ENCODE peak calls at places on chromosomes 16 and 17, in seven cellular contexts. One of them, this sample, is unnamed.

GRCh38 chr17:57924677-57925076 is 30.5 kb downstream of the CUEDC1 start:
- DNase-seq in colonic mucosa: no peak
- DNase-seq in nephron progenitor cell: no peak
- DNase-seq in psoas muscle: peak
- DNase-seq in CD4-positive, alpha-beta T cell: no peak
- DNase-seq in AG04450: no peak
- DNase-seq in A549: no peak
- DNase-seq in this sample: no peak

GRCh38 chr16:55663770-55664677 is 8.2 kb downstream of the SLC6A2 start:
- DNase-seq in colonic mucosa: no peak
- DNase-seq in nephron progenitor cell: no peak
- DNase-seq in psoas muscle: no peak
- DNase-seq in CD4-positive, alpha-beta T cell: no peak
- DNase-seq in AG04450: no peak
- DNase-seq in A549: no peak
- DNase-seq in this sample: no peak

GRCh38 chr17:40121191-40121885 is 433 bp upstream of the MSL1 start:
- DNase-seq in colonic mucosa: peak
- DNase-seq in nephron progenitor cell: no peak
- DNase-seq in psoas muscle: peak
- DNase-seq in CD4-positive, alpha-beta T cell: no peak
- DNase-seq in AG04450: no peak
- DNase-seq in A549: peak
- DNase-seq in this sample: no peak

GRCh38 chr17:29241015-29241963 is 5.4 kb upstream of the CRYBA1 start:
- DNase-seq in colonic mucosa: no peak
- DNase-seq in nephron progenitor cell: peak
- DNase-seq in psoas muscle: peak
- DNase-seq in CD4-positive, alpha-beta T cell: no peak
- DNase-seq in AG04450: peak
- DNase-seq in A549: peak
- DNase-seq in this sample: no peak

GRCh38 chr17:27339836-27340550 is 46.1 kb downstream of the WSB1 start:
- DNase-seq in colonic mucosa: no peak
- DNase-seq in nephron progenitor cell: no peak
- DNase-seq in psoas muscle: no peak
- DNase-seq in CD4-positive, alpha-beta T cell: no peak
- DNase-seq in AG04450: no peak
- DNase-seq in A549: peak
- DNase-seq in this sample: no peak

GRCh38 chr17:42198897-42199296 is 4.6 kb upstream of the GHDC start:
- DNase-seq in colonic mucosa: no peak
- DNase-seq in nephron progenitor cell: no peak
- DNase-seq in psoas muscle: no peak
- DNase-seq in CD4-positive, alpha-beta T cell: no peak
- DNase-seq in AG04450: no peak
- DNase-seq in A549: no peak
- DNase-seq in this sample: no peak

GRCh38 chr16:87684106-87684677 is 81.6 kb downstream of the KLHDC4 start:
- DNase-seq in colonic mucosa: no peak
- DNase-seq in nephron progenitor cell: no peak
- DNase-seq in psoas muscle: no peak
- DNase-seq in CD4-positive, alpha-beta T cell: no peak
- DNase-seq in AG04450: no peak
- DNase-seq in A549: no peak
- DNase-seq in this sample: no peak

GRCh38 chr17:63549289-63549945 is 860 bp upstream of the DCAF7 start:
- DNase-seq in colonic mucosa: no peak
- DNase-seq in nephron progenitor cell: no peak
- DNase-seq in psoas muscle: no peak
- DNase-seq in CD4-positive, alpha-beta T cell: no peak
- DNase-seq in AG04450: no peak
- DNase-seq in A549: no peak
- DNase-seq in this sample: no peak

GRCh38 chr17:11251561-11252107 is 10.6 kb downstream of the SHISA6 start:
- DNase-seq in colonic mucosa: no peak
- DNase-seq in nephron progenitor cell: no peak
- DNase-seq in psoas muscle: no peak
- DNase-seq in CD4-positive, alpha-beta T cell: no peak
- DNase-seq in AG04450: no peak
- DNase-seq in A549: no peak
- DNase-seq in this sample: no peak

GRCh38 chr16:1650131-1650530 is 27.9 kb upstream of the JPT2 start:
- DNase-seq in colonic mucosa: no peak
- DNase-seq in nephron progenitor cell: no peak
- DNase-seq in psoas muscle: no peak
- DNase-seq in CD4-positive, alpha-beta T cell: no peak
- DNase-seq in AG04450: no peak
- DNase-seq in A549: no peak
- DNase-seq in this sample: no peak

DNA sequence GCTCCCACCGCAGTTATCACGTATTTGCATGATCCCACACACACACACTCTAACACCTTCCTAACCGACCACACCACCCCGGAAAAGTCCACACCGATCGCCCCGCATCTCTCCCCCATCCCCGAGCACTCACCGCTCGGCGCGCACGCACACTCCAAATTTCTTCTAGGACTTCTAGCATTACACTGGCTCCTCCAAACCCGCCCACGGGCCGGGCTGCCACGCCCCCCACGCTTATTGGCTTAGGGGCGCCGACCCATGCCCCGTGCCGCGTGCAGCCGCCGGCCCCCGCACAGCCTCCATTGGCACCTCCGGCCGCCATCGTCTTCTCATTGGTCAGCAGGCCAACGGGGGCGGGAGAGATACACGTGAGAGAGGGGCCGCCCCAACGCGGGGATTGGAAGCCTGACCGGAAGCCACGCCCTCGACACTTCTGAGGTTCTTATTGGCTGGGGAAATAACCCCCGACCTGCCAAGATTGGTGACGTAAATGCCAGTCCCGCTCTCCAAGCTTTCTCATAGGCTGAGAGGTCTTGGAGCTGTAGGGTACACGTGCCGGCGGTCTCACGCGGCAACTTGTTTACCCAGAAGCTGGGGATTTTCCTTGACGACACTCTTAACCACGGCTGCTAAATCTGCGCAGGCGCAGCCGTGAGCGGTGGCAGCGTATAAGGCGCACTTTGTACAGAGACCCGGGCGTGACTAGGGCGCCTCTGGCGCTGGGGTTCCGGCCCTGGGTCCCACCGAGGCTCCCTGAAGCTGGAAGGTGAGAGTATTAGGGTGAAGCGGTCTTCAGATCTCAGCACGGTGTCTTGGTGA is 4.2 kb upstream of the PER1 start:
- DNase-seq in colonic mucosa: peak
- DNase-seq in nephron progenitor cell: peak
- DNase-seq in psoas muscle: peak
- DNase-seq in CD4-positive, alpha-beta T cell: peak
- DNase-seq in AG04450: peak
- DNase-seq in A549: peak
- DNase-seq in this sample: peak
- TF ChIP-seq CTCF in colonic mucosa: no peak
- TF ChIP-seq CTCF in nephron progenitor cell: no peak
- TF ChIP-seq CTCF in psoas muscle: no peak
- TF ChIP-seq CTCF in CD4-positive, alpha-beta T cell: no peak
- TF ChIP-seq CTCF in AG04450: no peak
- TF ChIP-seq CTCF in A549: no peak
- TF ChIP-seq CTCF in this sample: no peak

GRCh38 chr16:19241512-19241911 is 44.0 kb upstream of the CLEC19A start:
- DNase-seq in colonic mucosa: no peak
- DNase-seq in nephron progenitor cell: no peak
- DNase-seq in psoas muscle: no peak
- DNase-seq in CD4-positive, alpha-beta T cell: no peak
- DNase-seq in AG04450: no peak
- DNase-seq in A549: no peak
- DNase-seq in this sample: no peak

GRCh38 chr16:19240494-19240893 is 45.0 kb upstream of the CLEC19A start:
- DNase-seq in colonic mucosa: no peak
- DNase-seq in nephron progenitor cell: no peak
- DNase-seq in psoas muscle: no peak
- DNase-seq in CD4-positive, alpha-beta T cell: no peak
- DNase-seq in AG04450: no peak
- DNase-seq in A549: no peak
- DNase-seq in this sample: no peak

GRCh38 chr16:19242186-19242585 is 43.3 kb upstream of the CLEC19A start:
- DNase-seq in colonic mucosa: no peak
- DNase-seq in nephron progenitor cell: no peak
- DNase-seq in psoas muscle: no peak
- DNase-seq in CD4-positive, alpha-beta T cell: no peak
- DNase-seq in AG04450: no peak
- DNase-seq in A549: no peak
- DNase-seq in this sample: no peak

GRCh38 chr16:19242987-19243386 is 42.5 kb upstream of the CLEC19A start:
- DNase-seq in colonic mucosa: no peak
- DNase-seq in nephron progenitor cell: no peak
- DNase-seq in psoas muscle: no peak
- DNase-seq in CD4-positive, alpha-beta T cell: no peak
- DNase-seq in AG04450: no peak
- DNase-seq in A549: peak
- DNase-seq in this sample: no peak

DNA sequence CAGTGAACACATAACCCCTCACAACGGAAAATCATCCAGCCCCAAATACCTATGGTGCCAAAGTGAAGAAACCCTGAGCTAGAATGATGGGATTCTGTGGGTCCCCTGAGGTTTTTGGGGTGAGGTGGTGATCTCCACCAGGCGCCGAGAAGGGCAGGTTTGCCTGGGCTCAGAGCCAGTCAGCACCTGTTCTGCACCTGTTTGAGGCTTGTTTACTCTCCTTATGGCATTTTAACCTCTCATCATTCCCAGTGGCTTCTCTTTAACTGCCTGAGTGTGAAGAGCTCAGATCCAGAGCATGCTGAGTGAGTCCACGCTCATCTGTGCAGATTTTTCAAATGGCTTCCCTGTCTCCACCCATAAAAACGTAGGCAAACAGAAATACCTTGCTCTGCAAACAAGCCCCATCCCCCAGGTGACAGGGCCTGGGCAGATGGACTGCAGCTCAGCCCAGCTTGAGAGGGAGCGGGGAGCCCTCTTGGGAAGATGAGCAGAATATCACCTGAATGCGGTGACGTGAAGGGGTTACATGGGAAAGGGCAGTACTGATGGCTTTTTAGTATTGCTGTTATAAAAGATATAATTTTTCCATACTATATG is 40.1 kb upstream of the CLEC19A start:
- DNase-seq in colonic mucosa: peak
- DNase-seq in nephron progenitor cell: no peak
- DNase-seq in psoas muscle: no peak
- DNase-seq in CD4-positive, alpha-beta T cell: no peak
- DNase-seq in AG04450: no peak
- DNase-seq in A549: no peak
- DNase-seq in this sample: no peak
- TF ChIP-seq CTCF in colonic mucosa: no peak
- TF ChIP-seq CTCF in nephron progenitor cell: no peak
- TF ChIP-seq CTCF in psoas muscle: no peak
- TF ChIP-seq CTCF in CD4-positive, alpha-beta T cell: no peak
- TF ChIP-seq CTCF in AG04450: no peak
- TF ChIP-seq CTCF in A549: no peak
- TF ChIP-seq CTCF in this sample: no peak

DNA sequence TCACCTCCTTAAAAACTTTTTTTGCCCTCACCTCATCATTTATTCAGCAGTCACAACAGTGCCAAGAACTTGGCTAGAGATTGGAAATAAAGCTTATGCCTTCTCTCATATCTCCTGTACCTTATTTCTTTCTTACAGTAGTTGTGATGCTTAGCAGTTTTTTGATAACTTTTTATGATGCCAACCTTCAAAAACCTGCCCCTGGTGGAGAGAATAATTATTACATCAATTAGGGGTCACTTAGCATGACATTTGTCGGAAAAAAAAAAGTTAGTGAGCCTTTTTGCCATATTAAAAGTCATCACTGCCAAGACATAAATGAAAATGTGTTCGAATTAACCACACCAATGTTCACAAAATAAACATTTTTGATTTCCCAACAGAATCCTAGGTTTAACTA is 296.6 kb downstream of the WWOX start:
- DNase-seq in colonic mucosa: no peak
- DNase-seq in nephron progenitor cell: no peak
- DNase-seq in psoas muscle: no peak
- DNase-seq in CD4-positive, alpha-beta T cell: no peak
- DNase-seq in AG04450: no peak
- DNase-seq in A549: peak
- DNase-seq in this sample: no peak
- TF ChIP-seq CTCF in colonic mucosa: peak
- TF ChIP-seq CTCF in nephron progenitor cell: peak
- TF ChIP-seq CTCF in psoas muscle: peak
- TF ChIP-seq CTCF in CD4-positive, alpha-beta T cell: peak
- TF ChIP-seq CTCF in AG04450: peak
- TF ChIP-seq CTCF in A549: no peak
- TF ChIP-seq CTCF in this sample: no peak

GRCh38 chr16:4539716-4540284 is 1.2 kb upstream of the CDIP1 start:
- DNase-seq in colonic mucosa: no peak
- DNase-seq in nephron progenitor cell: no peak
- DNase-seq in psoas muscle: no peak
- DNase-seq in CD4-positive, alpha-beta T cell: no peak
- DNase-seq in AG04450: no peak
- DNase-seq in A549: no peak
- DNase-seq in this sample: no peak

GRCh38 chr16:4536391-4537106 is 2.0 kb downstream of the CDIP1 start:
- DNase-seq in colonic mucosa: no peak
- DNase-seq in nephron progenitor cell: no peak
- DNase-seq in psoas muscle: no peak
- DNase-seq in CD4-positive, alpha-beta T cell: no peak
- DNase-seq in AG04450: no peak
- DNase-seq in A549: no peak
- DNase-seq in this sample: no peak

GRCh38 chr16:4538067-4538385 is 547 bp downstream of the CDIP1 start:
- DNase-seq in colonic mucosa: no peak
- DNase-seq in nephron progenitor cell: no peak
- DNase-seq in psoas muscle: no peak
- DNase-seq in CD4-positive, alpha-beta T cell: no peak
- DNase-seq in AG04450: no peak
- DNase-seq in A549: no peak
- DNase-seq in this sample: no peak

GRCh38 chr16:4537376-4538066 is 1.1 kb downstream of the CDIP1 start:
- DNase-seq in colonic mucosa: peak
- DNase-seq in nephron progenitor cell: peak
- DNase-seq in psoas muscle: no peak
- DNase-seq in CD4-positive, alpha-beta T cell: no peak
- DNase-seq in AG04450: no peak
- DNase-seq in A549: no peak
- DNase-seq in this sample: peak

DNA sequence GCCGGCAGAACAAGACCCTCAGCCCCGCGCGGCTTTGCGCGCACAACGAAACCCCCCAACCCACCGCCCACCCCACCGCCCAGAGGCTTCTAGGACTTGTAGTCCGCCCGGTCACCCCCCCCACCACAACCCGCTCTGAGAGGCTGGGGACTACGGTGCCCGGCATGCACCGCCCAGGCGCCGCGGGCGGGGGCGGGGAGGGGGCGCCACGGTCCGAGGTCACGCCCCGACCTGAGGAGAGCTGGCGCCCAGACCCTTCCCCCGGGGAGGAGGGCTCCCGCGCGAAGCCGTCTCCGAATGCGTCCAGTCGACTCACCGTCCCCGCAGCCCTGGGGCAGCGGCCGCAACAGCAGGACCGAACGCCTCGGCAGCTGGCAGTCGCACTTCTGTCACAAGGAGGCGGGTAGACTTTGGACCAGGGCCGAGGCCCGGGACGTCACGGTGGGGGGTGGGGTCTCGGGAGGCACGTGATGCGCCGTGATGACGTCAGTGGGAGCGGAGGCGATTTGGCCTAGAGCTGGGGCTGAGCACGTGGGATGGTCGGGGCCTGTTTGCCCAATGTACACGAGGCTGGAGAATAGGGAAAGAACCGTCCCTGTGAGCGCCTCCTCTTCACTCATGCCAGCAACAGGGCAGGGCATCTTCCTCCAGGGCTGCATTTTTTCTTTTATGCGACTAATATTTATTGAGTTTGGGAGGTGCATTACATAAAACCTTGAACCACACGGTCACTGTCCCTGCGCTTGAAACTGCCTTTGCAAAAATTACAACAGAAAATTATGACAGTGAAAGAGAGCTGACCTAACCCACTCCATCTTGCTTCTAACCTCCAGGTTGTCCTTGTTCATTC is at the start of gene CDIP1:
- DNase-seq in colonic mucosa: peak
- DNase-seq in nephron progenitor cell: peak
- DNase-seq in psoas muscle: peak
- DNase-seq in CD4-positive, alpha-beta T cell: peak
- DNase-seq in AG04450: peak
- DNase-seq in A549: peak
- DNase-seq in this sample: peak
- TF ChIP-seq CTCF in colonic mucosa: no peak
- TF ChIP-seq CTCF in nephron progenitor cell: no peak
- TF ChIP-seq CTCF in psoas muscle: no peak
- TF ChIP-seq CTCF in CD4-positive, alpha-beta T cell: no peak
- TF ChIP-seq CTCF in AG04450: no peak
- TF ChIP-seq CTCF in A549: no peak
- TF ChIP-seq CTCF in this sample: no peak

This sample was measured in activated B cell treated with CpG ODN at 0.5 μM for 24 hours.